ENCODE peak calls at places on chromosomes 11 and 22, in five cellular contexts. One of them, this sample, is unnamed.
A peak's percentile ranks its signal among the peaks of the same experiment; 100 is the strongest.

GRCh38 chr11:42974510-42974909 is 337.3 kb upstream of the API5 start:
- DNase-seq in heart left ventricle: no peak
- DNase-seq in uterus: no peak
- DNase-seq in psoas muscle: no peak
- DNase-seq in CD8-positive, alpha-beta memory T cell: no peak
- DNase-seq in this sample: peak; percentile 16

GRCh38 chr11:92249156-92249753 is 24.6 kb downstream of the FAT3 start:
- DNase-seq in uterus: no peak
- DNase-seq in heart left ventricle: no peak
- DNase-seq in psoas muscle: no peak
- DNase-seq in CD8-positive, alpha-beta memory T cell: no peak
- DNase-seq in this sample: no peak

GRCh38 chr22:39148727-39149535 is 3.5 kb downstream of the CBX7 start:
- DNase-seq in heart left ventricle: peak; percentile 52
- DNase-seq in uterus: peak; percentile 79
- DNase-seq in psoas muscle: peak; percentile 72
- DNase-seq in CD8-positive, alpha-beta memory T cell: peak; percentile 87
- DNase-seq in this sample: no peak

GRCh38 chr11:120482149-120482548 is 29.4 kb upstream of the GRIK4 start:
- DNase-seq in heart left ventricle: no peak
- DNase-seq in CD8-positive, alpha-beta memory T cell: no peak
- DNase-seq in uterus: no peak
- DNase-seq in psoas muscle: no peak
- DNase-seq in this sample: no peak

GRCh38 chr11:13207665-13208594 is 69.7 kb upstream of the BMAL1 start:
- DNase-seq in psoas muscle: peak; percentile 19
- DNase-seq in uterus: peak; percentile 23
- DNase-seq in CD8-positive, alpha-beta memory T cell: no peak
- DNase-seq in heart left ventricle: peak; percentile 21
- DNase-seq in this sample: no peak

GRCh38 chr11:67435031-67435726 is 2.3 kb downstream of the PTPRCAP start:
- DNase-seq in psoas muscle: no peak
- DNase-seq in CD8-positive, alpha-beta memory T cell: no peak
- DNase-seq in uterus: no peak
- DNase-seq in heart left ventricle: no peak
- DNase-seq in this sample: no peak

GRCh38 chr11:12114487-12115033 is 4.2 kb downstream of the MICAL2 start:
- DNase-seq in CD8-positive, alpha-beta memory T cell: no peak
- DNase-seq in heart left ventricle: no peak
- DNase-seq in uterus: no peak
- DNase-seq in psoas muscle: no peak
- DNase-seq in this sample: no peak

GRCh38 chr11:71283960-71284359 is 31.6 kb upstream of the SHANK2 start:
- DNase-seq in uterus: no peak
- DNase-seq in heart left ventricle: no peak
- DNase-seq in CD8-positive, alpha-beta memory T cell: no peak
- DNase-seq in psoas muscle: no peak
- DNase-seq in this sample: no peak

GRCh38 chr11:62801071-62801470 is 4.2 kb downstream of the NXF1 start:
- DNase-seq in uterus: no peak
- DNase-seq in heart left ventricle: no peak
- DNase-seq in CD8-positive, alpha-beta memory T cell: no peak
- DNase-seq in psoas muscle: no peak
- DNase-seq in this sample: no peak

GRCh38 chr11:111967651-111968050 is 30.5 kb downstream of the DIXDC1 start:
- DNase-seq in psoas muscle: no peak
- DNase-seq in heart left ventricle: peak; percentile 29
- DNase-seq in CD8-positive, alpha-beta memory T cell: no peak
- DNase-seq in uterus: no peak
- DNase-seq in this sample: no peak

DNA sequence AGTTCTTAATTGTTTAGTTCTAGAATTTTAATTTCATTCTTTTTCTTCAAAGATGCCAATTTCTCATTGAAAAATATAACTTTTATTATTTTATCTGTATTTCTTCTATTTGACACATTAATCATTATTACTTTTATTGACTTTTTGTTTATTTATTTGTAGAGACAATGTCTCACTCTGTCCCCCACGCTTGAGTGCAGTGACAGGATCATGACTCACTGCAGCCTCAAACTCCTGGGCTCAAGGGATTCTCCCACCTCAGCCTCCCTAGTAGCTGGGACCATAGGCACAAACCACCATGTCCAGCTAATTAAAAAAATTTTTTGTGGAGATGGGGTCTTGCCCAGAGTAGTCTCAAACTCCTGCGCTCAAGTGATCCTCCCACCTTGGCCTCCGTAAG is 30.3 kb upstream of the FBLN1 start:
- DNase-seq in uterus: no peak
- DNase-seq in CD8-positive, alpha-beta memory T cell: no peak
- DNase-seq in heart left ventricle: no peak
- DNase-seq in psoas muscle: no peak
- DNase-seq in this sample: no peak
- H3K4me1 ChIP-seq in uterus: no peaks in the 10 kb centered on the region
- H3K4me1 ChIP-seq in CD8-positive, alpha-beta memory T cell: no peaks in the 10 kb centered on the region
- H3K4me1 ChIP-seq in heart left ventricle: peaks cover 27% of the 10 kb centered on the region
- H3K4me1 ChIP-seq in psoas muscle: no peaks in the 10 kb centered on the region
- H3K4me1 ChIP-seq in this sample: no peaks in the 10 kb centered on the region

GRCh38 chr11:57777969-57778317 is 16.3 kb downstream of the CTNND1 start:
- DNase-seq in psoas muscle: no peak
- DNase-seq in heart left ventricle: peak; percentile 50
- DNase-seq in CD8-positive, alpha-beta memory T cell: no peak
- DNase-seq in uterus: no peak
- DNase-seq in this sample: no peak
- H3K27ac ChIP-seq in psoas muscle: peak overlapping the region; percentile 75
- H3K27ac ChIP-seq in heart left ventricle: peak overlapping the region; percentile 86
- H3K27ac ChIP-seq in CD8-positive, alpha-beta memory T cell: no peak overlapping the region
- H3K27ac ChIP-seq in uterus: peak overlapping the region; percentile 94
- H3K27ac ChIP-seq in this sample: peak overlapping the region; percentile 26

DNA sequence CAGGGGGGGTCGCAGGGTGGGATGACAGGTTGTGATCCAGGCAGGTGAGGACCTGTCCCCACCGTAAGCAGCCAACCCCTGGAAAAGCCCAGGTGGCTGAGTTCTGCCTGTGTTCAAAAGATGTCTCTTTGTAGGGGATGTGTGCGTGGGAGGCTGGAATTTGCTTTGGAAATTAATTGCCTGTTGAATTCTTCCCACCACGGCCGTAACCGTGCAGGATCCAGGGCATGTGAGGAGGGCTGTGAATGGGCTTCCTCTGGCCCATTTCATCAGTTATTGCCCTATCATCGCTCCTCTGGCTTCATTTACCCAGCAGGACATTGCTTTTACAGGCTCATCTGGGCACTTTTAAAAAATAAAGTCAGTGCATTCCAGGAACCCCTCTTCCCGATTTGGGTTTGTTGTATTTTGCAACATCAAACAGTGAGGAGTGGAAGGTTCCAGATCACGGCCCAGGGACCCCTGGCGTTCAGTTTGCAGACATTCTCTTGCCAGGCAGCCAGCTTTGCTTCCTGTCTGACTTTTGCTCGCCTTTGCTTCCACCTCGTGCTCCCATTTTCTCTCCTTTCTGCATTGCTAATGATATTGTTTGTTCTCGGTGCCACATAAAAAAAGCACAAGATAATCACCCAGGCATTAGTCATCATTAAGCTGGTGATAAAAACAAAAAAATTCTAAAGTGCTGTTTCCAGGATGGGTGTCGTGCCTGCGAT is 1306.6 kb downstream of the BRD1 start:
- DNase-seq in CD8-positive, alpha-beta memory T cell: no peak
- DNase-seq in psoas muscle: no peak
- DNase-seq in heart left ventricle: no peak
- DNase-seq in uterus: no peak
- DNase-seq in this sample: no peak
- H3K9me3 ChIP-seq in CD8-positive, alpha-beta memory T cell: no peaks in the 10 kb centered on the region
- H3K9me3 ChIP-seq in psoas muscle: no peaks in the 10 kb centered on the region
- H3K9me3 ChIP-seq in heart left ventricle: no peaks in the 10 kb centered on the region
- H3K9me3 ChIP-seq in uterus: no peaks in the 10 kb centered on the region
- H3K9me3 ChIP-seq in this sample: peaks cover 50% of the 10 kb centered on the region

GRCh38 chr11:35042906-35043305 is 96.1 kb upstream of the CD44 start:
- DNase-seq in psoas muscle: no peak
- DNase-seq in CD8-positive, alpha-beta memory T cell: no peak
- DNase-seq in heart left ventricle: no peak
- DNase-seq in uterus: no peak
- DNase-seq in this sample: no peak

GRCh38 chr11:35041070-35041554 is 97.9 kb upstream of the CD44 start:
- DNase-seq in uterus: no peak
- DNase-seq in heart left ventricle: no peak
- DNase-seq in CD8-positive, alpha-beta memory T cell: no peak
- DNase-seq in psoas muscle: no peak
- DNase-seq in this sample: no peak

GRCh38 chr11:35043933-35044332 is 95.0 kb upstream of the CD44 start:
- DNase-seq in uterus: no peak
- DNase-seq in psoas muscle: no peak
- DNase-seq in CD8-positive, alpha-beta memory T cell: no peak
- DNase-seq in heart left ventricle: peak; percentile 29
- DNase-seq in this sample: no peak

GRCh38 chr11:35040221-35040942 is 98.6 kb upstream of the CD44 start:
- DNase-seq in uterus: no peak
- DNase-seq in psoas muscle: no peak
- DNase-seq in heart left ventricle: no peak
- DNase-seq in CD8-positive, alpha-beta memory T cell: peak; percentile 87
- DNase-seq in this sample: no peak

DNA sequence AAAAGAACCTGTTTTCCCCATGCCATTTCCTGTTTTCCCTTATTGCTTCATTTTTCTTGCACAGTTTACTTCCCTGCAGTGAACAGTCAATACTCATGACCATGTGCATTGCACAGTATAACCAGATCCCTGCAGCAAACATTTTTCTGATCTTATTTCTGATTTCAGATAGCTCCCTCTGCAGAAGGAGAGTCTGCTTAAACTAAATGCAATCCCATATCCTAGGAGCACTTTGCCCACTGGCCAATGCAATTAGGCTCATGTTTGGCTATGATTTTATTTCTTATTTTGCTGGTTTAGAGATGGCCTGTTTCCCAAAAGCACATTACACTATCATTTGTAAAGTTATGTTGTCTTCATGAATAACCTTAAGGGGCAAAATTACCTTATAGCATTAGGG is 96.7 kb upstream of the CD44 start:
- DNase-seq in psoas muscle: no peak
- DNase-seq in CD8-positive, alpha-beta memory T cell: no peak
- DNase-seq in heart left ventricle: no peak
- DNase-seq in uterus: no peak
- DNase-seq in this sample: no peak
- H3K4me1 ChIP-seq in psoas muscle: peaks cover 39% of the 10 kb centered on the region
- H3K4me1 ChIP-seq in CD8-positive, alpha-beta memory T cell: peaks cover 74% of the 10 kb centered on the region
- H3K4me1 ChIP-seq in heart left ventricle: peaks cover 5% of the 10 kb centered on the region
- H3K4me1 ChIP-seq in uterus: no peaks in the 10 kb centered on the region
- H3K4me1 ChIP-seq in this sample: no peaks in the 10 kb centered on the region

DNA sequence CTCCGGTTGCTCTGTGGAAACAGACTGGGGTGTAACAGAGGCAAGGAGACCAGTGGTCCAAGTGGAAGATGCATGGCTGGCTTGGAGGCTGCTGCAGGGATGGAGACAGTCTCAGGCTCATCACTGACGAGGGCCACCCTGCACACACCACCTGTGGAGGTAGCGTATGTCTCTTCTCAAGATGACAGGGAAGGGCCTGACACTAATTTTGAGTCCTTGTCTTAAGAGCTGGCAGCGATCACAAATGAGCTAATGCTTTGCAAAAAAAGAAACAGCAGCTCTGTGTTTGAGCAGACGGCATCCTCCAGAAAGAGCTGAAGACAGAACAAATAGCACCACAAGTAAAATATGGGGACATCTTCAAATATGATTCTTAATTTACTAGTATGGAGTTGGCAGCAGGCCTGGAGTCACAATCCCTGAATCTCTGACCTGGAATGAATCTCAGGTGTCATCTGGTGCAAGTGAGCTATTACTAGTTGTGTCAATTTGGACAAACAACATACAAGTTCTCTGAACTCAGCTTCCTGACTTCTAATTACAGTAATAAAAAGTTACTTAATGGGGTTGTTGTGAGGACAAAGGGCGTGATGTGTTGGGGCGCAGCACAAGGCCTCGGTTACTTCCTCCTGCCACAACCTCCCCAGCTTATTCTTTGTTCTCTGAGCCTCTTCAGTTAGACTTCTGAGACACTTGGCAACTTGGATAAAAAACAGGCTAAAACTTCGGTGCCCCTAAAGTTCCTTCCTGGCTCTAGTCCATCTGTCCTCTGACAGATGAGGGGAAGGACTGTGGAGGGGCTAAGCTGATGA is 95.2 kb upstream of the BID start:
- DNase-seq in psoas muscle: no peak
- DNase-seq in CD8-positive, alpha-beta memory T cell: no peak
- DNase-seq in uterus: no peak
- DNase-seq in heart left ventricle: no peak
- DNase-seq in this sample: no peak
- H3K27ac ChIP-seq in psoas muscle: peak overlapping the region; percentile 56
- H3K27ac ChIP-seq in CD8-positive, alpha-beta memory T cell: no peak overlapping the region
- H3K27ac ChIP-seq in uterus: peak overlapping the region; percentile 53
- H3K27ac ChIP-seq in heart left ventricle: peak overlapping the region; percentile 39
- H3K27ac ChIP-seq in this sample: no peak overlapping the region

GRCh38 chr22:47457021-47457420 is 694.6 kb downstream of the TBC1D22A start:
- DNase-seq in heart left ventricle: no peak
- DNase-seq in psoas muscle: no peak
- DNase-seq in CD8-positive, alpha-beta memory T cell: no peak
- DNase-seq in uterus: no peak
- DNase-seq in this sample: no peak
- H3K9me3 ChIP-seq in heart left ventricle: no peaks in the 10 kb centered on the region
- H3K9me3 ChIP-seq in psoas muscle: peaks cover 7% of the 10 kb centered on the region
- H3K9me3 ChIP-seq in CD8-positive, alpha-beta memory T cell: no peaks in the 10 kb centered on the region
- H3K9me3 ChIP-seq in uterus: no peaks in the 10 kb centered on the region
- H3K9me3 ChIP-seq in this sample: peaks cover 32% of the 10 kb centered on the region

GRCh38 chr22:29617922-29618629 is 14.6 kb downstream of the NF2 start:
- DNase-seq in uterus: no peak
- DNase-seq in psoas muscle: no peak
- DNase-seq in heart left ventricle: no peak
- DNase-seq in CD8-positive, alpha-beta memory T cell: no peak
- DNase-seq in this sample: no peak
- H3K4me1 ChIP-seq in uterus: no peaks in the 10 kb centered on the region
- H3K4me1 ChIP-seq in psoas muscle: peaks cover 42% of the 10 kb centered on the region
- H3K4me1 ChIP-seq in heart left ventricle: peaks cover 35% of the 10 kb centered on the region
- H3K4me1 ChIP-seq in CD8-positive, alpha-beta memory T cell: peaks cover 16% of the 10 kb centered on the region
- H3K4me1 ChIP-seq in this sample: no peaks in the 10 kb centered on the region

DNA sequence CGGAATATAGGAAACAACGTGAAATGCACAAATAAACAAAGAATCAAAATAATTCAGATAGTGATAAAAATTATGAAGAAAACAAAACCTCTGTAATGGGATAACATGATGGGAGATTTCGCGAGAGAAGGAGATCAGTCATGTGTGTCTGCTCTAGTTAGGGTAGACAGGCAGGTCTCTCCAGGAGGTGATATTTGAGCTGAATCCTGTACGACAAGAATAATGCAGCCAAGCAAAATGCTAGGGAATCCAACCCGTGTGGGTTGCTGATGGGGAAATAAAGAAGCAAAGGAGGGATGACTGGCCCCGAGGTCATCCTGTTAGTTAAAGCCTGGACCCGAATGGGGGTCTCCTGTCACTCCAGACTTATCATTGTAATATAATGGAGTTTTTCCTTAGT is 16.0 kb downstream of the MAML2 start:
- DNase-seq in psoas muscle: no peak
- DNase-seq in heart left ventricle: no peak
- DNase-seq in uterus: no peak
- DNase-seq in CD8-positive, alpha-beta memory T cell: no peak
- DNase-seq in this sample: no peak
- H3K27ac ChIP-seq in psoas muscle: no peak overlapping the region
- H3K27ac ChIP-seq in heart left ventricle: no peak overlapping the region
- H3K27ac ChIP-seq in uterus: no peak overlapping the region
- H3K27ac ChIP-seq in CD8-positive, alpha-beta memory T cell: no peak overlapping the region
- H3K27ac ChIP-seq in this sample: no peak overlapping the region

This sample was measured in iPS DF 6.9.